ENCODE peak calls at places on chromosomes 16 and 17, in eight cellular contexts. L, D, F, M, X, Q, S and J are unnamed samples.

GRCh38 chr16:82660078-82660645 is 33.4 kb downstream of the CDH13 start:
- DNase-seq in D (no peak), Q (no peak), M (no peak), X (no peak), L (peak; percentile 93), F (peak; percentile 79), S (no peak), J (no peak)

GRCh38 chr16:55264949-55265348 is 59.1 kb upstream of the IRX6 start:
- DNase-seq in M (no peak), D (no peak), Q (no peak), L (peak; percentile 39), X (no peak), S (no peak), F (peak; percentile 74), J (no peak)

GRCh38 chr16:30491744-30492308 is 19.3 kb downstream of the ITGAL start:
- DNase-seq in M (no peak), D (no peak), F (peak; percentile 77), L (peak; percentile 18), Q (no peak), S (peak; percentile 23), X (no peak), J (no peak)

GRCh38 chr17:32498362-32498761 is 11.6 kb downstream of the CDK5R1 start:
- DNase-seq in X (no peak), D (no peak), L (no peak), S (no peak), Q (no peak), F (no peak), M (no peak), J (no peak)

GRCh38 chr16:72986011-72986410 is 61.9 kb downstream of the ZFHX3 start:
- DNase-seq in D (no peak), S (no peak), X (no peak), Q (no peak), M (no peak), L (peak; percentile 93), F (no peak), J (no peak)

GRCh38 chr17:35313875-35314409 is 59.5 kb downstream of the SLFN11 start:
- DNase-seq in F (no peak), Q (no peak), D (peak; percentile 6), S (no peak), L (peak; percentile 28), X (no peak), M (no peak), J (no peak)

GRCh38 chr17:50169121-50169764 is 3.4 kb downstream of the SGCA start:
- DNase-seq in Q (peak; percentile 77), M (no peak), L (no peak), S (no peak), X (peak; percentile 54), F (peak; percentile 79), D (peak; percentile 67), J (no peak)

GRCh38 chr17:6699997-6700947 is 12.9 kb downstream of the SLC13A5 start:
- DNase-seq in L (no peak), Q (no peak), S (no peak), M (no peak), F (no peak), D (no peak), X (no peak), J (no peak)

GRCh38 chr17:50346313-50347086 is 574 bp downstream of the XYLT2 start:
- DNase-seq in S (no peak), M (no peak), F (peak; percentile 16), X (no peak), L (peak; percentile 33), D (peak; percentile 40), Q (no peak), J (no peak)

DNA sequence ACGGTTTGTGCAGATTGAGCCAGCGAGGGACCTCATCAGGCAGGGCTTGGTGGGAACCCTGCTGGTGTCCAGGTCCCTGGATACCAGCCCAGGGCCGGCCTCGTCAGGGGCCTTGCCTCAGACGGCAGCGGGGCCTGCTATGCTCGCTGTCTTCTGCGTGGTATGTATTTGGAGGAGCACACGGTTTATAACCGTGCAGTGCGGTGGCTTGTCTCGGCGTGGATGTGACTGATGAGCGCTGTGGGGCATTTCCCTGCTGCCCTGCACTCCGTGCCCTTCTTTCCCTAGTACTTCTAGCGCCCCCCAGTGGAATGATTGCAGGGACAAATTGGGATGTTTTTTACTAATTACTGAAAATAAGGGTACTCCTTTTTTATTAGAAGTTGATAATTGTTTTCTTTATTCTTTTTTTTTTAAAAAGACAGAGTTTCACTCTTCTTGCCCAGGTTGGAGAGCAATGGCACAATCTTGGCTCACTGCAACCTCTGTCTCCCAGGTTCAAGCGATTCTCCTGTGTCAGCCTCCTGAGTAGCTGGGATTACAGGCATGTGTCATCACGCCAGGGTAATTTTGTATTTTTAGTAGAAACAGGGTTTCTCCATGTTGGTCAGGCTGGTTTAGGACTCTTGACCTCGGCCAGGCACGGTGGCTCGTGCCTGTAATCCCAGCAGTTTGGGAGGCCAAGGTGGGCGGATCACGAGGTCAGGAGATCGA is 15.3 kb downstream of the TBCD start:
- DNase-seq in X (no peak), L (no peak), M (peak; percentile 49), S (no peak), Q (peak; percentile 65), F (peak; percentile 42), D (peak; percentile 67), J (peak; percentile 65)
- TF ChIP-seq CTCF in X (peak; percentile 26), L (peak; percentile 44), M (no peak), S (peak; percentile 62), Q (peak; percentile 70), F (peak; percentile 63), D (peak; percentile 76), J (peak; percentile 94)

GRCh38 chr16:69935278-69935711 is 15.8 kb upstream of the CLEC18A start:
- DNase-seq in M (no peak), D (no peak), L (no peak), F (no peak), X (no peak), Q (no peak), S (no peak), J (no peak)
- TF ChIP-seq CTCF in M (no peak), D (no peak), L (no peak), F (no peak), X (no peak), Q (no peak), S (no peak), J (no peak)

DNA sequence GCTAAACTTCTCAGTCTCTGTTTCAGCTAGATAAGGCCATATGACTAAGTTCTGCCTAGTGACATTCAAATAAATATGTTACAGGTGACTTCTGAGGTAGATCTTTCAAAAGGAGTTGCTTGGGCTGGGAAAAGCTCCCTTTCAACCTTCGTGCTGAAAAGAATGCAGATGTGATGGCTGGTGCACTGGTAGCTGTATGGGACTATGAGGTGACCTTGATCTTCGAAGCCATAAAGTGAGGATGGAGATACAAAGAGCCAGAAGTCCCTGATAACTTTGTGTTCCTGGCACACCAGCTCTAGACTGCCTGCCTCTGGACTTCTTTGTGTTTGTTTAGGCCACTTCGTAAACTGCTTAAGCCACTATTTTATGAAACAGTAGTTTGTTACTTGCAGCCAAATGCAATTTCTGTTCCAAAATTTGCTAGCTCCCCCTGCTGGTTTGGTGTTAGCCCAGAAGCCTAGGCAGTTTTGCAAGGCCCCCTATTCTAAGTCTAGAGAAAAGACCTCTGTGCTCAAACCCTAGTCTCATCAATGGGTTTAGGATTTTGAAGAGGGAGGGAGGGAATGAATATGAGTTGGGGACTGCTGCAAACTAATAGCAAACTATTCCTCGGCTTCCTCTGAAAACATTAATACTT is 23.3 kb upstream of the ERCC4 start:
- DNase-seq in L (no peak), D (no peak), F (no peak), M (no peak), S (no peak), X (no peak), Q (no peak), J (no peak)
- TF ChIP-seq CTCF in L (no peak), D (no peak), F (peak; percentile 37), M (no peak), S (peak; percentile 28), X (no peak), Q (no peak), J (no peak)

GRCh38 chr17:16430650-16431049 is 15.3 kb downstream of the TRPV2 start:
- DNase-seq in S (no peak), F (no peak), X (no peak), D (no peak), L (no peak), M (no peak), Q (no peak), J (no peak)
- TF ChIP-seq CTCF in S (no peak), F (no peak), X (no peak), D (no peak), L (no peak), M (no peak), Q (no peak), J (no peak)